ENCODE peak calls at places on chromosomes 5 and 9, in six cellular contexts. R, S, V, A, J and T are unnamed samples.

GRCh38 chr5:166251786-166252185 is 2039.7 kb upstream of the WWC1 start:
- DNase-seq in R (no peak), S (no peak), V (no peak), A (peak; percentile 15), J (no peak), T (no peak)

GRCh38 chr5:57394421-57395210 is 88.0 kb downstream of the ACTBL2 start:
- DNase-seq in R (no peak), S (no peak), V (no peak), A (no peak), J (no peak), T (no peak)

GRCh38 chr5:22926574-22926973 is 73.4 kb upstream of the CDH12 start:
- DNase-seq in R (no peak), S (no peak), V (no peak), A (no peak), J (no peak), T (no peak)

GRCh38 chr9:134044944-134045343 is 19.7 kb downstream of the BRD3OS start:
- DNase-seq in R (no peak), S (no peak), V (no peak), A (no peak), J (no peak), T (no peak)

GRCh38 chr5:64800926-64801325 is 32.2 kb downstream of the CWC27 start:
- DNase-seq in R (no peak), S (no peak), V (no peak), A (no peak), J (no peak), T (no peak)

GRCh38 chr5:77358566-77359205 is 133.4 kb downstream of the WDR41 start:
- DNase-seq in R (no peak), S (peak; percentile 42), V (no peak), A (no peak), J (no peak), T (no peak)

GRCh38 chr9:125106285-125106893 is 36.9 kb downstream of the SCAI start:
- DNase-seq in R (no peak), S (no peak), V (no peak), A (no peak), J (no peak), T (no peak)

GRCh38 chr5:177447611-177448243 is 1.1 kb downstream of the PRR7 start:
- DNase-seq in R (peak; percentile 58), S (peak; percentile 90), V (no peak), A (peak; percentile 95), J (peak; percentile 84), T (no peak)

GRCh38 chr5:171968512-171968911 is 37.9 kb downstream of the FBXW11 start:
- DNase-seq in R (no peak), S (no peak), V (peak; percentile 29), A (no peak), J (no peak), T (no peak)

GRCh38 chr5:56516936-56517521 is 283.9 kb upstream of the ANKRD55 start:
- DNase-seq in R (no peak), S (peak; percentile 67), V (peak; percentile 24), A (peak; percentile 67), J (no peak), T (no peak)

GRCh38 chr9:38620483-38621433 is at the start of gene ANKRD18A:
- DNase-seq in R (peak; percentile 85), S (peak; percentile 78), V (no peak), A (peak; percentile 85), J (peak; percentile 96), T (peak; percentile 78)
- TF ChIP-seq CTCF in R (peak; percentile 86), S (peak; percentile 61), V (no peak), A (no peak), J (peak; percentile 74), T (peak; percentile 47)

DNA sequence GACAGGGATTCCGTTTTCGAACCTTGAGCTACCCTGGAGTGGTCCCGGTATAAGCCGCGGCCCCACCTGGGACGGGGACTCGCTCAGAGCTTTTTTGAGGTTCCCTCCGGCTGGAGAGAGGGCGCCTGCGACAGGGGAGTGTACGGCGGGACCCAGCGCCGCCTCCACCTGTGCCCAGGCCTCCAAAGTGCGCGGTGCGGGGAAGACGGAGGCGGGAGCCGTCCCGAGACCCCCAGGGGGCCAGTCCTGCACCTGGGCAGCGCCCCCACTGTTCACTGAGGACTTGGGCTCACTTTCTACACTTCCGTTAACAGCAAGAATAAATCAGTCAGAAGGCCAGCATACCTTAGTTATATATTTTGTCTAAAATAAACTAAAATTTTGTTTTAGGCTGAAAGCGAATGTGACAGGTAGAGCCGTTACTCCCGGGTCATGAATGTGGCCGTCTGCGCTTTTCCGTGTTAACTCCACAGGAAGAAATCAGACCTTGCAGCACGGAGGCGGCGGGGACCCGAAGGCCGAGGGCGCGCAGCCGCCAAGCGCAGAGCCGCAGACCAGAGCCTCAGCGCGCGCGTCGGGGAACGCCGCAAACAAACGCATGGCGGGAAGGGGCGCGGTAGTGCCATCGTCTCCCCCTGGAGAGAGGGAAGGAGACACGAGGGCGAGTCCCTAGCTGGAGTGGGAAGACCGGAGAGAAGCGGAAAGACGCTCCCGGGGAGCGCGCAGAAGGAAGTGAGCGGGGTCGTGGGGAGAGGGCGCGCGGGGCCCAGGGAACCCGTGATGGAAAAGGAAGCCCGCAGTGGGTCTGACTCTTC is 14.1 kb downstream of the TRIM7 start:
- DNase-seq in R (peak; percentile 46), S (no peak), V (peak; percentile 48), A (peak; percentile 59), J (peak; percentile 66), T (peak; percentile 33)
- TF ChIP-seq CTCF in R (peak; percentile 41), S (no peak), V (peak; percentile 59), A (peak; percentile 58), J (peak; percentile 47), T (peak; percentile 42)

GRCh38 chr9:74771672-74772071 is 116.0 kb downstream of the TRPM6 start:
- DNase-seq in R (no peak), S (no peak), V (no peak), A (no peak), J (no peak), T (no peak)

GRCh38 chr9:74772126-74772525 is 115.6 kb downstream of the TRPM6 start:
- DNase-seq in R (no peak), S (no peak), V (no peak), A (no peak), J (no peak), T (peak; percentile 11)

GRCh38 chr9:74770508-74771261 is 117.0 kb downstream of the TRPM6 start:
- DNase-seq in R (peak; percentile 39), S (no peak), V (peak; percentile 46), A (peak; percentile 51), J (peak; percentile 82), T (peak; percentile 44)

GRCh38 chr9:74773886-74774479 is 113.7 kb downstream of the TRPM6 start:
- DNase-seq in R (peak; percentile 65), S (peak; percentile 46), V (peak; percentile 73), A (peak; percentile 51), J (peak; percentile 81), T (peak; percentile 51)

DNA sequence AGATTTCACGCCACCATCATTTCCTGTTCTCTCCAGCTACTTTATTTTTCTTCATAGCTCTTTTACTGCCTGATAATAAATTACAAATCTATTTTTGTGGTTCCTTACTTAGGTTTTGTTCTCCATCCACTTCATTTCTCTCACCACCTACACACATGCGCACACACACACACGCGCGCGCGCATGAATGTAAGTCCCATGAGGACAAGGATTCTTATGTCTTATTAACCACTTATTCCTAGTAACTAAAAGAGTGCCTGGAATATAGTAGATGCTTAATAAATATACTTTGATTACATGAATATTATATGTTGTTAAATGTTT is 116.5 kb downstream of the TRPM6 start:
- DNase-seq in R (no peak), S (no peak), V (no peak), A (no peak), J (no peak), T (no peak)
- TF ChIP-seq CTCF in R (peak; percentile 3), S (peak; percentile 2), V (no peak), A (no peak), J (no peak), T (no peak)

DNA sequence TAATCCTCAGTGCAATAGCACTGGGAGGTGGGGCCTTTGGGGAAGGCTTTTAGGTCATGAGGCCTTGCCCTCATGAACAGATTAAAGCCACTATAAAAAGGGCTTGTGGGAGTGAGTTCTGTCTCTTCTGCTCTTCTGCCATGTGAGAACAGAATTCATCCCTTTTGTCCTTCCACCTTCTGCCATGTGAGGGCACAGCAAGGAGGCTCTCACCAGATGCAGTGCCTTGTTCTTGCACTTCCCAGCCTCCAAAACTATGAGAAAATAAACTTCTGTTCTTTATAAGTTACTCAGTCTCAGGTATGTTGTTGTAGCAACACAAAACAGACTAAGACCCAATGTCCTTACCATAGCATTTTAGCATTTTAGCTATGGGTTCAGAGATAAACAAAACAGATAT is 81.7 kb upstream of the CPLX2 start:
- DNase-seq in R (no peak), S (no peak), V (no peak), A (no peak), J (no peak), T (no peak)
- TF ChIP-seq CTCF in R (no peak), S (no peak), V (no peak), A (no peak), J (peak; percentile 10), T (no peak)

GRCh38 chr9:120611690-120612068 is 31.7 kb upstream of the CDK5RAP2 start:
- DNase-seq in R (no peak), S (no peak), V (no peak), A (no peak), J (no peak), T (no peak)

GRCh38 chr9:120608421-120608820 is 28.5 kb upstream of the CDK5RAP2 start:
- DNase-seq in R (no peak), S (no peak), V (no peak), A (no peak), J (no peak), T (no peak)

GRCh38 chr9:120612218-120612617 is 32.3 kb upstream of the CDK5RAP2 start:
- DNase-seq in R (no peak), S (no peak), V (no peak), A (no peak), J (peak; percentile 45), T (no peak)

GRCh38 chr9:120609636-120610035 is 29.7 kb upstream of the CDK5RAP2 start:
- DNase-seq in R (no peak), S (no peak), V (no peak), A (no peak), J (no peak), T (no peak)

GRCh38 chr9:120610975-120611689 is 31.2 kb upstream of the CDK5RAP2 start:
- DNase-seq in R (no peak), S (no peak), V (no peak), A (no peak), J (peak; percentile 38), T (no peak)
- TF ChIP-seq CTCF in R (peak; percentile 52), S (peak; percentile 49), V (peak; percentile 24), A (no peak), J (no peak), T (no peak)

GRCh38 chr5:92909545-92909962 is 671.5 kb downstream of the NR2F1-AS1 start:
- DNase-seq in R (peak; percentile 65), S (no peak), V (peak; percentile 9), A (peak; percentile 28), J (peak; percentile 17), T (no peak)
- TF ChIP-seq CTCF in R (peak; percentile 74), S (peak; percentile 36), V (peak; percentile 58), A (peak; percentile 75), J (peak; percentile 45), T (peak; percentile 29)